ENCODE peak calls at places on chromosome 3, in ten cellular contexts. K is Peyer's patch; X is AG10803; Z is right atrium auricular region; C is CD8-positive, alpha-beta T cell; E is GM12878; Y is Panc1; M is bronchial epithelial cell; O is BJ; R is GM12865. I is an unnamed sample.

GRCh38 chr3:127732879-127733350 is 60.2 kb downstream of the ABTB1 start:
- DNase-seq in E (no peak), K (no peak), C (no peak), O (no peak), Z (no peak), R (peak; percentile 36), X (no peak), M (no peak), Y (no peak), I (no peak)

GRCh38 chr3:160756907-160757623 is 1.0 kb downstream of the PPM1L start:
- DNase-seq in E (no peak), C (no peak), O (no peak), Y (no peak), M (no peak), X (no peak), R (no peak), Z (peak; percentile 61), K (peak; percentile 50), I (no peak)

GRCh38 chr3:139803294-139803693 is 125.5 kb upstream of the NMNAT3 start:
- DNase-seq in E (no peak), C (no peak), X (no peak), R (no peak), K (no peak), Z (no peak), M (no peak), O (no peak), Y (no peak), I (no peak)

GRCh38 chr3:58551636-58552180 is 14.7 kb upstream of the ACOX2 start:
- DNase-seq in X (no peak), K (no peak), M (no peak), R (no peak), E (no peak), O (no peak), C (no peak), Y (no peak), Z (no peak), I (peak; percentile 69)

GRCh38 chr3:55402886-55403605 is 84.1 kb downstream of the WNT5A start:
- DNase-seq in X (no peak), Z (no peak), C (no peak), K (no peak), R (no peak), O (no peak), M (peak; percentile 53), Y (peak; percentile 52), E (no peak), I (no peak)

GRCh38 chr3:32078864-32079263 is 27.6 kb upstream of the GPD1L start:
- DNase-seq in Y (no peak), R (no peak), C (no peak), Z (no peak), X (no peak), K (no peak), M (no peak), O (no peak), E (no peak), I (no peak)

GRCh38 chr3:28564211-28564610 is 215.6 kb upstream of the AZI2 start:
- DNase-seq in K (no peak), X (no peak), C (no peak), E (no peak), M (no peak), R (no peak), Z (no peak), O (no peak), Y (no peak), I (peak; percentile 4)

GRCh38 chr3:16377847-16378302 is 112.9 kb downstream of the OXNAD1 start:
- DNase-seq in X (no peak), C (no peak), E (no peak), R (no peak), Y (no peak), M (no peak), Z (no peak), O (no peak), K (no peak), I (no peak)

GRCh38 chr3:17969244-17969643 is 226.8 kb upstream of the TBC1D5 start:
- DNase-seq in X (no peak), O (no peak), K (no peak), R (no peak), Y (no peak), M (no peak), E (no peak), C (no peak), Z (no peak), I (no peak)

GRCh38 chr3:58884457-58884856 is 165.4 kb downstream of the CFAP20DC start:
- DNase-seq in K (no peak), Y (no peak), E (no peak), R (no peak), Z (no peak), M (no peak), X (no peak), C (no peak), O (no peak), I (no peak)

GRCh38 chr3:25854214-25854613 is 64.3 kb downstream of the OXSM start:
- DNase-seq in Y (no peak), M (peak; percentile 72), E (no peak), K (no peak), X (peak; percentile 8), R (no peak), O (no peak), C (no peak), Z (no peak), I (peak; percentile 25)

GRCh38 chr3:161551697-161552096 is 55.1 kb downstream of the OTOL1 start:
- DNase-seq in Y (no peak), K (no peak), X (no peak), E (no peak), M (peak; percentile 46), Z (no peak), R (no peak), C (no peak), O (no peak), I (no peak)

GRCh38 chr3:94225176-94225742 is 162.4 kb downstream of the NSUN3 start:
- DNase-seq in M (peak; percentile 74), Z (no peak), E (no peak), X (peak; percentile 17), R (no peak), K (no peak), Y (no peak), C (no peak), O (no peak), I (peak; percentile 11)

GRCh38 chr3:183114374-183114773 is 15.1 kb upstream of the MCCC1 start:
- DNase-seq in K (no peak), Y (no peak), X (no peak), E (no peak), M (no peak), O (no peak), C (no peak), R (no peak), Z (no peak), I (no peak)

DNA sequence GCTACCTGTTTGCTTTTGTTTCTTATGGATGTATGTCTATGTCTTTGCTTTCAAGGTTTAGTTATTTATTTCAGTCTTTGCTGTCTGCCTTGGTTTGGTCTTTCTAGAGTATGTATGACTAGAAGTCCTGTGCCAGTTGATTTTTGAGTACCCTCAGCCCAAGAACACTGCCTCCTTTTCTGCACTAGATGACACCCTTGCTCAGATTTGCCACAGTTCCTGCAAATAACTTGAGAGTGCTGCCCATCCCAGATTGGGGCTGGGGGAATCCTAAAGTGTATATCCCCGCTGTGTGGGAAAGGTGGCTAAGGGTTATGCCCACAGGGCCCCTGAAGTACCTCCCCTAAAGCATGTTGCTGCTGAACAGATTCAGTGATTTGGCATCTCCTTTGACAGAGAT is 32.0 kb downstream of the NLGN1 start:
- DNase-seq in M (no peak), C (no peak), K (no peak), Y (no peak), O (no peak), R (no peak), X (no peak), E (no peak), Z (no peak), I (no peak)
- TF ChIP-seq CTCF in M (no peak), C (no peak), K (no peak), Y (no peak), O (no peak), R (no peak), X (no peak), E (no peak), Z (no peak), I (no peak)

GRCh38 chr3:73719877-73720276 is 95.1 kb upstream of the PDZRN3 start:
- DNase-seq in E (no peak), Z (no peak), K (no peak), M (no peak), R (no peak), X (peak; percentile 44), O (no peak), C (no peak), Y (no peak), I (peak; percentile 75)

GRCh38 chr3:73718326-73719110 is 93.8 kb upstream of the PDZRN3 start:
- DNase-seq in M (no peak), E (no peak), O (no peak), Z (no peak), C (no peak), K (no peak), Y (no peak), X (peak; percentile 47), R (peak; percentile 6), I (no peak)

GRCh38 chr3:73716418-73716817 is 91.7 kb upstream of the PDZRN3 start:
- DNase-seq in E (no peak), M (peak; percentile 78), R (no peak), O (no peak), K (no peak), Z (no peak), Y (no peak), X (peak; percentile 39), C (no peak), I (peak; percentile 16)

GRCh38 chr3:73723596-73723995 is 98.9 kb upstream of the PDZRN3 start:
- DNase-seq in E (no peak), Z (no peak), M (no peak), Y (no peak), R (no peak), O (no peak), X (no peak), K (no peak), C (no peak), I (no peak)

DNA sequence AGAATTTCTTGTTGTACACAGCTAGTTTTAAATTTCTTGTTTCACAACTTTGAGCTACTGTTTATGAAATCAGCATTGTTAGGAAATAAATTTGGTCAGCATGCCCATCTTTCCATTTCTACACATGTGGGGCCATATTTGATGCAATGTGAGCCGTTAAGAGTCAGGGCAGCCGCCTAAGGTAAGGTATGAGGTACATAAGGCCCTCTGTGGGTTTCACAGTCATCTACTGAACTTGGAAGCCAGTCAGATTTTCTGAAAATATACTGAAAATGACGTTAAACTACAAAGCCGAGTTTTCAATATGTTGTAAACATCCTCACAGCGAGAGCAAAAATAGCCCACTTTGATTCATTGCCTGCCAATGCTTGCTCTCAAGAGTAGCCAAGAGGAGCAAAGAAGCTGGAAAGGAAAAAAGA is 94.7 kb upstream of the PDZRN3 start:
- DNase-seq in Y (no peak), X (peak; percentile 76), C (no peak), R (peak; percentile 3), Z (no peak), K (no peak), O (no peak), M (no peak), E (no peak), I (peak; percentile 55)
- H3K4me3 ChIP-seq in Y (no peak overlapping the region), X (peak overlapping the region; percentile 0), C (no peak overlapping the region), R (no peak overlapping the region), Z (no peak overlapping the region), K (no peak overlapping the region), O (no peak overlapping the region), M (no peak overlapping the region), E (no peak overlapping the region), I (no peak overlapping the region)

GRCh38 chr3:185820973-185821758 is 3.7 kb downstream of the IGF2BP2 start:
- DNase-seq in E (no peak), X (peak; percentile 87), M (peak; percentile 96), C (no peak), O (peak; percentile 74), R (no peak), Z (no peak), K (no peak), Y (peak; percentile 80), I (peak; percentile 89)
- TF ChIP-seq CTCF in E (no peak), X (no peak), M (no peak), C (no peak), O (no peak), R (no peak), Z (no peak), K (no peak), Y (no peak), I (no peak)

GRCh38 chr3:77296527-77296926 is 256.6 kb downstream of the ROBO2 start:
- DNase-seq in X (no peak), C (no peak), R (no peak), Y (no peak), O (no peak), Z (no peak), M (peak; percentile 30), K (no peak), E (no peak), I (no peak)
- H3K4me3 ChIP-seq in X (no peak overlapping the region), C (no peak overlapping the region), R (no peak overlapping the region), Y (no peak overlapping the region), O (no peak overlapping the region), Z (no peak overlapping the region), M (no peak overlapping the region), K (no peak overlapping the region), E (no peak overlapping the region), I (no peak overlapping the region)